ENCODE peak calls at places on chromosomes 13 and 19, in five cellular contexts. One of them, this sample, is unnamed.

GRCh38 chr19:49544154-49544553 is 16.4 kb downstream of the RCN3 start:
- DNase-seq in GM12878: no peak
- DNase-seq in K562: no peak
- DNase-seq in A549: no peak
- DNase-seq in HepG2: no peak
- DNase-seq in this sample: no peak

GRCh38 chr19:29843180-29844051 is 31.6 kb downstream of the CCNE1 start:
- DNase-seq in GM12878: no peak
- DNase-seq in K562: peak
- DNase-seq in A549: no peak
- DNase-seq in HepG2: no peak
- DNase-seq in this sample: peak

GRCh38 chr19:6431891-6432290 is 1.7 kb downstream of the SLC25A41 start:
- DNase-seq in GM12878: no peak
- DNase-seq in A549: no peak
- DNase-seq in K562: no peak
- DNase-seq in HepG2: no peak
- DNase-seq in this sample: no peak

GRCh38 chr13:113220877-113221276 is 11.5 kb downstream of the CUL4A start:
- DNase-seq in GM12878: no peak
- DNase-seq in A549: peak
- DNase-seq in HepG2: no peak
- DNase-seq in K562: no peak
- DNase-seq in this sample: no peak

GRCh38 chr19:42200116-42200740 is 17.2 kb downstream of the DEDD2 start:
- DNase-seq in A549: no peak
- DNase-seq in GM12878: no peak
- DNase-seq in HepG2: no peak
- DNase-seq in K562: no peak
- DNase-seq in this sample: no peak

GRCh38 chr19:41050426-41050825 is 37.8 kb upstream of the CYP2A13 start:
- DNase-seq in GM12878: no peak
- DNase-seq in A549: no peak
- DNase-seq in K562: no peak
- DNase-seq in HepG2: no peak
- DNase-seq in this sample: no peak

GRCh38 chr13:73015799-73016198 is 43.0 kb upstream of the KLF5 start:
- DNase-seq in GM12878: no peak
- DNase-seq in K562: no peak
- DNase-seq in HepG2: no peak
- DNase-seq in A549: no peak
- DNase-seq in this sample: no peak

GRCh38 chr19:51531349-51532315 is at the start of gene SIGLEC6:
- DNase-seq in K562: no peak
- DNase-seq in A549: no peak
- DNase-seq in GM12878: peak
- DNase-seq in HepG2: no peak
- DNase-seq in this sample: peak

GRCh38 chr13:95579303-95579702 is 26.8 kb downstream of the CLDN10 start:
- DNase-seq in GM12878: peak
- DNase-seq in K562: no peak
- DNase-seq in A549: no peak
- DNase-seq in HepG2: no peak
- DNase-seq in this sample: no peak

GRCh38 chr13:27607125-27607524 is 13.2 kb downstream of the LNX2 start:
- DNase-seq in HepG2: peak
- DNase-seq in K562: no peak
- DNase-seq in GM12878: no peak
- DNase-seq in A549: peak
- DNase-seq in this sample: peak

GRCh38 chr13:23322353-23323336 is 110.9 kb downstream of the SACS start:
- DNase-seq in K562: no peak
- DNase-seq in A549: no peak
- DNase-seq in GM12878: no peak
- DNase-seq in HepG2: no peak
- DNase-seq in this sample: no peak

GRCh38 chr13:113559901-113560644 is 24.5 kb upstream of the TFDP1 start:
- DNase-seq in GM12878: no peak
- DNase-seq in A549: no peak
- DNase-seq in HepG2: no peak
- DNase-seq in K562: no peak
- DNase-seq in this sample: no peak

DNA sequence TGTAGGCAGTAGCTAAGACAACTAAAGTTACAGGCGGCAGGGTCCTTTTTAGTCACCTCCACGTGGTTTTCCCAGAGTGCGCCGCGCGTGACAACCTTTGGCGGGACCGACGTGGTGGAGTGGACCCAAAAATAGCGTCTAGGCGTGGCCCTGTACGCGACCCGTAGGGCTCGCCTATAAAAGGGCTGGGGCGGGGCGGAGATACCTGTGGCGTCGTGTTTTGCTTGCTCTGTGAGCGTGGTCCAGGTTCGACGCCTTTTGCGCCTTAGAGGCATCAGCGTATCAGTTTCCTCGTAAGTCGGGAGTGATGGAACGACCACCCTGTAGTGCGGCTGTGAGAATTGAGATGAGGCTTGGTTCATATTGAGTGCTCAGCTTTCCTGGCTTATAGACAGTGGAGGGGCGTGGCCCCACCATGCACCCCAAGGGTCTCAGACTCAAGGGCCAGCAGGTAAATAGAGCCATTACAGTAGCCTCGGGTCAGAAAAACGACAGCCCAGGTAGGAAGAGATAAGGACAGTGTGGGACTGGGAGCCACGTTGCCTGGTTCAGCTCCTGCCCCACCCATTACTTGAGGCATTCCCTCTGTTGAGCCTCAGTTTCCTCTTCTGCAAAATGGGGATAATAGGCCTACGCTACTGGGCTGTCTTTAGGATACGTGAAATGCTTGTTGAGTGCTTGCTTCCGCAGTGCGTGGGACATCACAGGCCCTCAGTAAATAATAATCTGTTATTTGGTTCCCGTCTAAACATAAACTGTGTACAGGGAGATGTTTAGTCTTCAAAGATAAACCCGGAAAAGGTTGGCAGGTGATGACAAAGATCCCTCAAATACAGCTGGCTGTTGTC is 690 bp upstream of the TMED1 start:
- DNase-seq in A549: peak
- DNase-seq in HepG2: no peak
- DNase-seq in GM12878: no peak
- DNase-seq in K562: peak
- DNase-seq in this sample: peak
- TF ChIP-seq MYC in A549: peak
- TF ChIP-seq MYC in HepG2: peak
- TF ChIP-seq MYC in GM12878: peak
- TF ChIP-seq MYC in K562: peak
- TF ChIP-seq MYC in this sample: peak

DNA sequence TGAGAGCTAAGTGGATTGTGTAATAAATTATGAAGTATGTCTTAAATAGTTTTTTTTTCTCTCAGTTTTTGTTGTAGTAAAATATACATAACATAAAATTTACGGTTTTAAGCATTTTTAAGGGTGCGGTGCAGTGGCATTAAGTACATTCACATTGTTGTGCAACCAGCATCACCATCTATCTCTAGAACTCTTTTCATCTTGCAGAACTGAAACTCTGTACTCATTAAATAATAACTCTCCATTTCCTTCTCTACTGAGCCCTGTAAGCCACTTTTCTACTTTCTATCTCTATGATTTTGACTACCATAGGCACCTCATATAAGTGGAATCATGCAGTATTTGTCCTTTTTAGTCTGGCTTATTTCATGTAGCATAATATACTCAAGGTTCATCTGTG is 87.1 kb downstream of the GJA3 start:
- DNase-seq in HepG2: no peak
- DNase-seq in GM12878: peak
- DNase-seq in A549: no peak
- DNase-seq in K562: no peak
- DNase-seq in this sample: no peak
- TF ChIP-seq MYC in HepG2: no peak
- TF ChIP-seq MYC in GM12878: no peak
- TF ChIP-seq MYC in A549: no peak
- TF ChIP-seq MYC in K562: no peak
- TF ChIP-seq MYC in this sample: no peak

DNA sequence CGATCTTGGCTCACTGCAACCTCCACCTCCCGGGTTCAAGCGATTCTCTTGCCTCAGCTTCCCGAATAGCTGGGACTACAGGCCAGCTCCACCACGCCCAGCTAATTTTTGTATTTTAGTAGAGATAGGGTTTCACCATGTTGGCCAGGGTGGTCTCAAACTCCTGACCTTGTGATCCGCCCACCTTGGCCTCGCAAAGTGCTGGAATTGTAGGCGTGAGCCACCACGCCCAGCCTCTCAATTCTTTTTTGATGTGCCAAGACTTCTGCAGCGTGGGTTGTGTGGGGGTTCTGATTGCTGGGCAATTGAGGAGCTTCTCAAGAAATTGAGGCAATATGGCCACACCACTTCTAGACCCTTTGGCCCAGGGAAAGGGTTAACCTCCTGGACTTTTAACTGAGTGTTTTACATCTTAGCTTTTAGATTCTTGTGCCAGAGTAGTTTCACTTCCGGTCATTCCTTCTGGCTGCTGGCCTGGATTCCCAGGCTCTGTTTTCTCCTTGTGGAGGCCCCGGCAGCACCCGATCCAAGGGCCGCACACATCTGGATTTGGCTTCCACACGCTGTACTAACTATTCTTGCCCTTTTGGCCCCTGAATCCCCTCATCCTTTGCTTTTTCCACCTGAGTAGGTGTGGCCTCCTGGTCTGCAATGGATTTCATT is 14.7 kb downstream of the SMARCA4 start:
- DNase-seq in GM12878: no peak
- DNase-seq in A549: no peak
- DNase-seq in HepG2: no peak
- DNase-seq in K562: no peak
- DNase-seq in this sample: no peak
- TF ChIP-seq MYC in GM12878: no peak
- TF ChIP-seq MYC in A549: no peak
- TF ChIP-seq MYC in HepG2: no peak
- TF ChIP-seq MYC in K562: no peak
- TF ChIP-seq MYC in this sample: no peak

GRCh38 chr19:45820413-45821102 is 5.5 kb upstream of the RSPH6A start:
- DNase-seq in A549: no peak
- DNase-seq in K562: no peak
- DNase-seq in HepG2: no peak
- DNase-seq in GM12878: no peak
- DNase-seq in this sample: peak
- TF ChIP-seq MYC in A549: no peak
- TF ChIP-seq MYC in K562: no peak
- TF ChIP-seq MYC in HepG2: no peak
- TF ChIP-seq MYC in GM12878: no peak
- TF ChIP-seq MYC in this sample: no peak

GRCh38 chr13:101783554-101783953 is 331.1 kb downstream of the ITGBL1 start:
- DNase-seq in A549: no peak
- DNase-seq in HepG2: no peak
- DNase-seq in GM12878: no peak
- DNase-seq in K562: no peak
- DNase-seq in this sample: no peak

GRCh38 chr13:101784313-101784712 is 331.8 kb downstream of the ITGBL1 start:
- DNase-seq in K562: no peak
- DNase-seq in GM12878: no peak
- DNase-seq in A549: no peak
- DNase-seq in HepG2: no peak
- DNase-seq in this sample: no peak

DNA sequence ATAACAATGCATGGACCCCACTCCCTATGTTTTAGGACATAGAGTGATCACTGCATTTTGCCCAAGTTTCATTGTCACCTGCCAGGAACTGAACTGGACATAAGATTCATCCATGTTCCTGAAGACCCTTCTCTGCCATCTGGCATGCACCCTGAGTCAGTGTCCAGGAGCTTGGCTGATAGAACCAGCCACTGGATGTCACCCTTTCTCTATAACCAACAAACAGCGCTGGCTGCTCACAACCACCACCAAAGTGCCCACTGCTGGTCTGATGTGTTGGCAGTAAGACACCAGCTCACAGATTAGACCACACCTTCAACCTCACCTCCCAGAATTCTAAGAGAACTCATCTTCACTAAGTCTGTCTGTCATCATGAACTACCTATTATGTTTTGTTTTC is 333.4 kb downstream of the ITGBL1 start:
- DNase-seq in GM12878: no peak
- DNase-seq in HepG2: peak
- DNase-seq in K562: no peak
- DNase-seq in A549: peak
- DNase-seq in this sample: peak
- TF ChIP-seq MYC in GM12878: no peak
- TF ChIP-seq MYC in HepG2: no peak
- TF ChIP-seq MYC in K562: no peak
- TF ChIP-seq MYC in A549: no peak
- TF ChIP-seq MYC in this sample: no peak

DNA sequence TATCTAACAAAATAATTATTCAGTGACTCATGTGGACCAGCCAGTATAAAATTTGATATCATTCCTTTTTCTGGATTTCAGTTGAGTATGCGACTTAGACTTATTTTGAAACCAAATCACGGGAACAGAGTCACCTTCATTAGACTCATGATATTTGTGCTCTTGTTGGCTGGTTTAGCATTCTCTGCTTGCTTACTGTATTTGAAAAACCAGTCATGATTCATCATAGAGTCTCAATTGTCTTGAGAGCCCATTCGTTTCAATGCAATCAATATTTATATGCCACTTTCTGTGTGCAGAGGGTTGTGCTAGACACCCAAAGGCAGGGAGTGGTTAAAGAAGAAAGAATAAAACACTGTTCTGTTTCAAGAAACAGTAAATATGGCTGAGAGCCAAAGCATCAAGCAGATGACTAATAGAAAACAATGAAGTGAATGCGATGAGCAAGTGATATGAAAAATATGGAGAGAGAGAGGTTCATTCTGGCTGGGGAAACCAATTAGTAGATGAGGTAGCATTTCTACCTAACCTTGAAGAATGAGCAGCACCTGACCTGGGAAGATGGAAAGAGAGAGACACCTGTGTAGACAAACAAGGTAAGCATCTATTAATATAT is 99.6 kb upstream of the MBNL2 start:
- DNase-seq in A549: peak
- DNase-seq in K562: no peak
- DNase-seq in GM12878: no peak
- DNase-seq in HepG2: no peak
- DNase-seq in this sample: no peak
- TF ChIP-seq MYC in A549: no peak
- TF ChIP-seq MYC in K562: no peak
- TF ChIP-seq MYC in GM12878: no peak
- TF ChIP-seq MYC in HepG2: no peak
- TF ChIP-seq MYC in this sample: no peak

GRCh38 chr19:35908977-35909683 is 1.0 kb upstream of the TYROBP start:
- DNase-seq in K562: peak
- DNase-seq in GM12878: no peak
- DNase-seq in A549: no peak
- DNase-seq in HepG2: no peak
- DNase-seq in this sample: peak
- TF ChIP-seq MYC in K562: no peak
- TF ChIP-seq MYC in GM12878: no peak
- TF ChIP-seq MYC in A549: no peak
- TF ChIP-seq MYC in HepG2: no peak
- TF ChIP-seq MYC in this sample: peak

GRCh38 chr13:43284162-43284561 is 260.8 kb downstream of the DNAJC15 start:
- DNase-seq in A549: no peak
- DNase-seq in K562: no peak
- DNase-seq in GM12878: no peak
- DNase-seq in HepG2: no peak
- DNase-seq in this sample: no peak
- TF ChIP-seq MYC in A549: no peak
- TF ChIP-seq MYC in K562: no peak
- TF ChIP-seq MYC in GM12878: no peak
- TF ChIP-seq MYC in HepG2: no peak
- TF ChIP-seq MYC in this sample: no peak

This sample was measured in NB4.